ENCODE peak calls at places on chromosomes 11 and 22, in six cellular contexts. V is tibial artery; S is stimulated activated CD4-positive, alpha-beta T cell treated with anti-CD3 and anti-CD28 coated beads, Interleukin-4, amount 100 ng/mL, for 48 hours; F is posterior cingulate gyrus; G is NCI-H1436; E is NCI-H1105 treated with DMSO at 0.1 percent for 48 hours. X is an unnamed sample.

GRCh38 chr22:31269892-31270574 is 22.3 kb downstream of the PIK3IP1 start:
- DNase-seq in V (no peak), S (no peak), F (no peak), G (no peak), E (no peak), X (no peak)

GRCh38 chr11:1734571-1735081 is 15.8 kb downstream of the IFITM10 start:
- DNase-seq in V (peak), S (no peak), F (no peak), G (no peak), E (no peak), X (no peak)

GRCh38 chr11:44894217-44894617 is 56.5 kb downstream of the TP53I11 start:
- DNase-seq in V (peak), S (peak), F (peak), G (peak), E (peak), X (peak)

GRCh38 chr11:10263929-10264328 is 30.1 kb downstream of the SBF2 start:
- DNase-seq in V (no peak), S (no peak), F (no peak), G (no peak), E (no peak), X (no peak)

GRCh38 chr11:115085461-115086220 is 407.3 kb downstream of the NXPE2 start:
- DNase-seq in V (no peak), S (no peak), F (no peak), G (no peak), E (peak), X (peak)

GRCh38 chr11:78031629-78032028 is 8.6 kb upstream of the KCTD14 start:
- DNase-seq in V (no peak), S (no peak), F (no peak), G (no peak), E (no peak), X (no peak)

GRCh38 chr11:41256060-41256459 is 203.4 kb downstream of the LRRC4C start:
- DNase-seq in V (no peak), S (no peak), F (no peak), G (no peak), E (no peak), X (no peak)

GRCh38 chr11:15114501-15115475 is at the start of gene INSC:
- DNase-seq in V (no peak), S (no peak), F (no peak), G (no peak), E (peak), X (peak)

GRCh38 chr11:115521874-115522273 is 17.7 kb upstream of the CADM1 start:
- DNase-seq in V (no peak), S (no peak), F (no peak), G (no peak), E (no peak), X (no peak)

GRCh38 chr11:36155770-36156485 is 133.3 kb downstream of the COMMD9 start:
- DNase-seq in V (no peak), S (no peak), F (no peak), G (no peak), E (no peak), X (peak)

GRCh38 chr11:116707746-116708145 is 65.0 kb downstream of the BUD13 start:
- DNase-seq in V (no peak), S (no peak), F (no peak), G (no peak), E (no peak), X (peak)

GRCh38 chr22:30238136-30238535 is 8.4 kb downstream of the LIF start:
- DNase-seq in V (no peak), S (no peak), F (no peak), G (no peak), E (no peak), X (no peak)

GRCh38 chr22:37545703-37546435 is 14.4 kb upstream of the CDC42EP1 start:
- DNase-seq in V (peak), S (no peak), F (no peak), G (no peak), E (no peak), X (peak)

GRCh38 chr22:41341990-41342389 is 39.8 kb upstream of the TEF start:
- DNase-seq in V (no peak), S (no peak), F (no peak), G (no peak), E (no peak), X (no peak)

GRCh38 chr22:38850941-38851849 is 7.4 kb upstream of the NPTXR start:
- DNase-seq in V (no peak), S (no peak), F (no peak), G (no peak), E (no peak), X (no peak)

GRCh38 chr11:95723353-95723942 is 66.1 kb downstream of the FAM76B start:
- DNase-seq in V (no peak), S (no peak), F (no peak), G (no peak), E (no peak), X (no peak)

GRCh38 chr11:11769362-11769761 is 72.4 kb upstream of the USP47 start:
- DNase-seq in V (no peak), S (no peak), F (no peak), G (no peak), E (no peak), X (no peak)

GRCh38 chr11:34182921-34183685 is 77.7 kb downstream of the NAT10 start:
- DNase-seq in V (no peak), S (no peak), F (no peak), G (no peak), E (no peak), X (no peak)

GRCh38 chr11:93529707-93530467 is 13.3 kb downstream of the SMCO4 start:
- DNase-seq in V (no peak), S (no peak), F (no peak), G (no peak), E (no peak), X (no peak)

GRCh38 chr11:129143335-129143734 is 48.8 kb downstream of the ARHGAP32 start:
- DNase-seq in V (peak), S (no peak), F (peak), G (no peak), E (no peak), X (no peak)

GRCh38 chr11:1557904-1558831 is 13.9 kb downstream of the DUSP8 start:
- DNase-seq in V (peak), S (no peak), F (no peak), G (no peak), E (no peak), X (no peak)

GRCh38 chr22:47788461-47788860 is 1026.0 kb downstream of the TBC1D22A start:
- DNase-seq in V (no peak), S (no peak), F (no peak), G (no peak), E (no peak), X (no peak)

GRCh38 chr11:103946793-103947565 is 89.5 kb upstream of the DDI1 start:
- DNase-seq in V (no peak), S (no peak), F (no peak), G (no peak), E (no peak), X (no peak)

GRCh38 chr11:67371549-67372231 is 1.7 kb downstream of the CLCF1 start:
- DNase-seq in V (peak), S (no peak), F (no peak), G (no peak), E (no peak), X (no peak)

GRCh38 chr22:27903805-27904473 is 15.1 kb downstream of the PITPNB start:
- DNase-seq in V (no peak), S (no peak), F (no peak), G (no peak), E (no peak), X (no peak)

GRCh38 chr11:80515097-80515496 is 1074.3 kb upstream of the TENM4 start:
- DNase-seq in V (no peak), S (no peak), F (no peak), G (no peak), E (no peak), X (no peak)

GRCh38 chr11:6626971-6627761 is 7.9 kb upstream of the TPP1 start:
- DNase-seq in V (no peak), S (no peak), F (peak), G (no peak), E (no peak), X (peak)

GRCh38 chr22:50525104-50525958 is at the start of gene SCO2:
- DNase-seq in V (peak), S (peak), F (peak), G (peak), E (peak), X (peak)

GRCh38 chr22:23520875-23521441 is 59.1 kb downstream of the IGLL1 start:
- DNase-seq in V (no peak), S (no peak), F (no peak), G (no peak), E (no peak), X (no peak)